ENCODE peak calls at places on chromosomes 13 and 19, in six cellular contexts. V, T, C, J, I and Y are unnamed samples. For H3K4me1, the result is how much of the 10 kb centered on the place peaks cover.

GRCh38 chr19:42596391-42597071 is 1.8 kb upstream of the CEACAM8 start:
- DNase-seq in V (no peak), T (no peak), C (no peak), J (no peak), I (peak), Y (no peak)

GRCh38 chr13:45702088-45702487 is at the start of gene CBY2:
- DNase-seq in V (no peak), T (no peak), C (no peak), J (no peak), I (no peak), Y (no peak)

GRCh38 chr19:33557720-33558119 is 36.1 kb upstream of the PEPD start:
- DNase-seq in V (no peak), T (no peak), C (no peak), J (no peak), I (no peak), Y (peak)

GRCh38 chr13:32911506-32911905 is 104.7 kb upstream of the KL start:
- DNase-seq in V (no peak), T (no peak), C (no peak), J (peak), I (no peak), Y (no peak)

GRCh38 chr13:81116461-81117282 is 775.7 kb upstream of the SPRY2 start:
- DNase-seq in V (no peak), T (no peak), C (no peak), J (no peak), I (no peak), Y (no peak)

GRCh38 chr19:6221878-6222746 is 57.7 kb downstream of the MLLT1 start:
- DNase-seq in V (no peak), T (no peak), C (no peak), J (no peak), I (peak), Y (no peak)

GRCh38 chr13:80516818-80517348 is 176.0 kb upstream of the SPRY2 start:
- DNase-seq in V (no peak), T (no peak), C (no peak), J (no peak), I (no peak), Y (no peak)

GRCh38 chr19:53328967-53329366 is 4.6 kb upstream of the ZNF845 start:
- DNase-seq in V (no peak), T (peak), C (no peak), J (no peak), I (peak), Y (peak)

GRCh38 chr13:60584976-60585375 is 188.0 kb downstream of the TDRD3 start:
- DNase-seq in V (peak), T (no peak), C (no peak), J (no peak), I (no peak), Y (no peak)

GRCh38 chr19:41753159-41753558 is 2.2 kb upstream of the CEACAM6 start:
- DNase-seq in V (no peak), T (no peak), C (no peak), J (no peak), I (peak), Y (peak)

GRCh38 chr19:16066611-16067104 is 9.6 kb upstream of the TPM4 start:
- DNase-seq in V (peak), T (peak), C (no peak), J (no peak), I (no peak), Y (no peak)

GRCh38 chr13:100633461-100633860 is 41.1 kb downstream of the TMTC4 start:
- DNase-seq in V (peak), T (no peak), C (no peak), J (no peak), I (no peak), Y (no peak)

GRCh38 chr19:48954595-48955307 is at the start of gene BAX:
- DNase-seq in V (peak), T (peak), C (peak), J (peak), I (peak), Y (peak)

GRCh38 chr13:112444001-112444311 is 67.8 kb downstream of the SPACA7 start:
- DNase-seq in V (peak), T (no peak), C (no peak), J (peak), I (peak), Y (peak)

GRCh38 chr13:99542788-99543406 is 41.6 kb downstream of the TM9SF2 start:
- DNase-seq in V (no peak), T (no peak), C (no peak), J (no peak), I (no peak), Y (no peak)

GRCh38 chr13:45243072-45243471 is 42.2 kb upstream of the KCTD4 start:
- DNase-seq in V (no peak), T (no peak), C (no peak), J (no peak), I (no peak), Y (no peak)

GRCh38 chr13:109769921-109770320 is 16.5 kb downstream of the IRS2 start:
- DNase-seq in V (no peak), T (no peak), C (no peak), J (no peak), I (no peak), Y (no peak)

GRCh38 chr19:45815501-45816216 is 551 bp upstream of the RSPH6A start:
- DNase-seq in V (peak), T (no peak), C (no peak), J (peak), I (no peak), Y (no peak)

GRCh38 chr13:45511310-45512147 is 46.8 kb downstream of the COG3 start:
- DNase-seq in V (peak), T (peak), C (no peak), J (no peak), I (no peak), Y (no peak)

GRCh38 chr13:29503041-29503837 is 92.2 kb downstream of the SLC7A1 start:
- DNase-seq in V (peak), T (no peak), C (no peak), J (peak), I (no peak), Y (no peak)

GRCh38 chr19:39057615-39058014 is 25.3 kb upstream of the FBXO27 start:
- DNase-seq in V (no peak), T (no peak), C (no peak), J (no peak), I (no peak), Y (no peak)

GRCh38 chr13:46983881-46984280 is 87.0 kb upstream of the HTR2A start:
- DNase-seq in V (peak), T (no peak), C (no peak), J (no peak), I (no peak), Y (no peak)

GRCh38 chr13:36979361-36980040 is 19.6 kb downstream of the ALG5 start:
- DNase-seq in V (peak), T (no peak), C (no peak), J (no peak), I (no peak), Y (no peak)

GRCh38 chr19:54255105-54255775 is 1.8 kb downstream of the LILRB5 start:
- DNase-seq in V (no peak), T (no peak), C (no peak), J (no peak), I (no peak), Y (no peak)

GRCh38 chr13:95184317-95184716 is 116.9 kb downstream of the ABCC4 start:
- DNase-seq in V (no peak), T (no peak), C (no peak), J (no peak), I (no peak), Y (no peak)

GRCh38 chr19:46924874-46925547 is 64.2 kb downstream of the ARHGAP35 start:
- DNase-seq in V (no peak), T (peak), C (no peak), J (no peak), I (no peak), Y (no peak)
- H3K4me1 ChIP-seq in V (under half), T (under half), C (under half), J (under half), I (half or more), Y (under half)

GRCh38 chr13:52450012-52450792 is at the start of gene VPS36:
- DNase-seq in V (peak), T (peak), C (peak), J (peak), I (peak), Y (peak)
- H3K4me1 ChIP-seq in V (under half), T (under half), C (under half), J (under half), I (under half), Y (under half)

GRCh38 chr13:23348270-23349126 is 85.0 kb downstream of the SACS start:
- DNase-seq in V (no peak), T (no peak), C (no peak), J (no peak), I (no peak), Y (no peak)
- H3K4me1 ChIP-seq in V (under half), T (under half), C (under half), J (under half), I (under half), Y (under half)

GRCh38 chr19:8455018-8455417 is 10.2 kb downstream of the HNRNPM start:
- DNase-seq in V (no peak), T (no peak), C (no peak), J (no peak), I (no peak), Y (no peak)
- H3K4me1 ChIP-seq in V (under half), T (under half), C (under half), J (under half), I (half or more), Y (half or more)

GRCh38 chr19:2077398-2077797 is 18.7 kb downstream of the MOB3A start:
- DNase-seq in V (no peak), T (no peak), C (no peak), J (no peak), I (no peak), Y (no peak)
- H3K4me1 ChIP-seq in V (under half), T (under half), C (under half), J (under half), I (under half), Y (under half)

GRCh38 chr19:13843104-13843921 is 33.6 kb upstream of the NANOS3 start:
- DNase-seq in V (peak), T (peak), C (no peak), J (no peak), I (peak), Y (peak)
- H3K4me1 ChIP-seq in V (under half), T (under half), C (under half), J (under half), I (under half), Y (half or more)

DNA sequence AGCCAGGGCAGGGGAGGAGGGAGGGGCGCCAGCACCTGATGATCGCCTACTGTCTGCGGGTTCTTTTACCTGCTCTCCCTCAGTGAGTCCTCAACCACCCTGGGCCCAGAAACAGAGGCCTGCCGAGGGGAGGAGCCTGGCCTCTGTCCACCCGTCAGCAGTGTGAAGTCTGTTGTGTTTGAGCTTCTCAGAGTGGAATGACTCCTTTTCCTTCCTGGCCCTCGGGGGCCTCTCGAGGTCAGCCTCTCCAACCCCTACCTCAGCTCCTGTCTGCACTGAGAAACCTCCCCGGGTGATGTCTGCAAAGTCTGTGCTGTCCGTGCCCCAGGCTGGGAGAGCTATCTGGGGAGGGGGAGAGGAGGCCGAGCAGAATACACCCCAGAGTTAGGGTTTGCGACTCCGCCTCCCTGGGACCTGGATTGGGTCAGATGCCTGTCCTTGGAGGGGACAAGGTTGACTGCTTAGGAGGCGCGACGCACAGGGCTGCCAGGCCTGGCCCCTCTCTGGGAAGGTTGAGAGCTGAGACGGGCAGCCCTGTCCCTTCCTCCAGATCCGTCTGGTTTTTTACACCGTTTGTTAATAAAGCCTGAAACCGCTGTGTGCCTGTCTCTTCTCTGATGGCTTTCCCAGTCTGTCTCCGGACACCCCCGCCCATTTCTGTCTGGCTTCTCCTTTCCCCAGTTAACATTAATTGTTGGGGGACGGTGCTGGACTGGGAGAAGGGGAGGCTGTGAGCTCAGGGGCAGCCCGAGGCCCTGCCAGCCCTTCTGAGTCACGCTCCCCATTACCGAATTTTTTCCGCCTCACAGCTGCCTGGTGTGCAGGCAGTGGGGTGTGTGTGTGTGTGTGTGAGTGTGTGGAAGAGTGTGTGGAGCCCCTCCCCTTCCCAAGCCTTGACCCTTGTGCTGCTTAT is 1.0 kb upstream of the SSC5D start:
- DNase-seq in V (peak), T (peak), C (peak), J (no peak), I (peak), Y (no peak)
- H3K4me1 ChIP-seq in V (under half), T (under half), C (under half), J (under half), I (under half), Y (under half)

GRCh38 chr19:35011091-35011689 is 11.1 kb downstream of the GRAMD1A start:
- DNase-seq in V (no peak), T (no peak), C (no peak), J (no peak), I (no peak), Y (no peak)
- H3K4me1 ChIP-seq in V (under half), T (under half), C (under half), J (under half), I (under half), Y (half or more)

GRCh38 chr19:22600690-22601648 is 33.2 kb upstream of the ZNF492 start:
- DNase-seq in V (no peak), T (no peak), C (no peak), J (no peak), I (no peak), Y (no peak)
- H3K4me1 ChIP-seq in V (under half), T (under half), C (under half), J (under half), I (under half), Y (under half)